ENCODE peak calls at places on chromosome 15, in nine cellular contexts. L is body of pancreas, W is breast epithelium, M is esophagus squamous epithelium, D is uterus, R is thyroid gland, I is transverse colon, T is ovary, H is A549. V is an unnamed sample. For H3K4me1, the result is how much of the 10 kb centered on the place peaks cover.

GRCh38 chr15:90871716-90872480 is 3.5 kb downstream of the FURIN start:
- DNase-seq in H (no peak), R (peak), T (peak), L (peak), D (no peak), W (no peak), M (no peak), I (peak), V (no peak)

GRCh38 chr15:31396881-31397560 is 70.4 kb downstream of the KLF13 start:
- DNase-seq in L (peak), I (peak), T (peak), H (peak), R (peak), M (peak), W (peak), D (peak), V (peak)

GRCh38 chr15:70902105-70902504 is 9.5 kb downstream of the LRRC49 start:
- DNase-seq in T (no peak), W (no peak), D (no peak), R (no peak), L (no peak), I (peak), M (no peak), H (peak), V (no peak)

GRCh38 chr15:100043069-100043641 is 298.6 kb downstream of the ADAMTS17 start:
- DNase-seq in D (no peak), I (no peak), L (peak), R (no peak), T (peak), M (no peak), W (peak), H (peak), V (peak)

GRCh38 chr15:38041576-38041975 is 107.1 kb downstream of the TMCO5A start:
- DNase-seq in I (no peak), M (no peak), L (no peak), W (no peak), D (no peak), T (no peak), R (no peak), H (no peak), V (peak)

GRCh38 chr15:73287019-73287418 is 81.7 kb downstream of the HCN4 start:
- DNase-seq in L (no peak), D (no peak), H (no peak), I (no peak), R (no peak), M (no peak), T (no peak), W (no peak), V (no peak)

GRCh38 chr15:71115567-71116351 is 488 bp downstream of the THSD4 start:
- DNase-seq in W (peak), R (peak), D (peak), M (no peak), T (peak), I (peak), H (peak), L (peak), V (peak)

GRCh38 chr15:71440479-71441071 is 325.3 kb downstream of the THSD4 start:
- DNase-seq in T (no peak), L (no peak), M (no peak), H (peak), R (no peak), D (no peak), I (no peak), W (no peak), V (no peak)

GRCh38 chr15:96344706-96345559 is 14.4 kb downstream of the NR2F2 start:
- DNase-seq in R (no peak), H (no peak), T (peak), D (no peak), M (no peak), W (no peak), L (no peak), I (no peak), V (no peak)

GRCh38 chr15:32119694-32120330 is 89.5 kb downstream of the CHRNA7 start:
- DNase-seq in L (no peak), M (no peak), W (no peak), H (no peak), R (no peak), I (no peak), T (no peak), D (no peak), V (no peak)

GRCh38 chr15:66004618-66005262 is 135.4 kb downstream of the RAB11A start:
- DNase-seq in T (peak), H (peak), L (peak), R (peak), M (no peak), I (no peak), W (no peak), D (no peak), V (no peak)

GRCh38 chr15:45802140-45802539 is 167.3 kb downstream of the SQOR start:
- DNase-seq in R (no peak), D (no peak), T (no peak), I (peak), H (peak), M (no peak), W (no peak), L (no peak), V (peak)

GRCh38 chr15:37765809-37766208 is 168.6 kb upstream of the TMCO5A start:
- DNase-seq in L (peak), I (peak), W (no peak), D (no peak), M (no peak), T (no peak), R (no peak), H (no peak), V (no peak)

GRCh38 chr15:79970921-79971434 is at the start of gene BCL2A1:
- DNase-seq in T (no peak), R (no peak), H (peak), I (peak), D (no peak), W (no peak), L (peak), M (peak), V (no peak)

GRCh38 chr15:29952245-29952644 is 130.0 kb upstream of the TJP1 start:
- DNase-seq in I (no peak), T (no peak), W (no peak), M (no peak), H (no peak), D (no peak), L (no peak), R (peak), V (no peak)

GRCh38 chr15:64501396-64501716 is 41.0 kb downstream of the ZNF609 start:
- DNase-seq in R (no peak), I (no peak), L (no peak), M (no peak), D (no peak), T (no peak), W (no peak), H (no peak), V (no peak)

GRCh38 chr15:87949934-87950298 is 306.6 kb downstream of the NTRK3 start:
- DNase-seq in R (no peak), D (no peak), I (no peak), T (no peak), M (no peak), H (no peak), W (peak), L (peak), V (no peak)

GRCh38 chr15:39896837-39897236 is 23.2 kb downstream of the GPR176 start:
- DNase-seq in R (no peak), T (no peak), I (no peak), H (no peak), M (no peak), W (no peak), D (no peak), L (no peak), V (no peak)

GRCh38 chr15:55033574-55033973 is 163.2 kb downstream of the RSL24D1 start:
- DNase-seq in T (no peak), D (no peak), L (no peak), H (no peak), M (no peak), I (no peak), W (no peak), R (no peak), V (no peak)

GRCh38 chr15:90202929-90203328 is 1.8 kb downstream of the SEMA4B start:
- DNase-seq in I (no peak), R (no peak), T (no peak), W (no peak), H (no peak), M (no peak), D (no peak), L (no peak), V (no peak)

GRCh38 chr15:98547741-98548166 is 100.6 kb upstream of the IGF1R start:
- DNase-seq in R (peak), I (peak), T (no peak), L (no peak), W (no peak), M (no peak), D (peak), H (no peak), V (no peak)

GRCh38 chr15:79257454-79257853 is 25.1 kb upstream of the ANKRD34C start:
- DNase-seq in H (peak), M (no peak), I (no peak), R (no peak), T (no peak), D (no peak), L (no peak), W (no peak), V (no peak)

GRCh38 chr15:40398413-40398873 is 7.2 kb upstream of the IVD start:
- DNase-seq in R (no peak), D (no peak), I (peak), W (no peak), M (no peak), H (no peak), L (peak), T (no peak), V (no peak)

GRCh38 chr15:37148714-37149113 is 48.4 kb upstream of the MEIS2 start:
- DNase-seq in T (no peak), W (no peak), R (no peak), M (no peak), H (no peak), D (no peak), I (no peak), L (no peak), V (no peak)

GRCh38 chr15:49428392-49429095 is 5.5 kb downstream of the FGF7 start:
- DNase-seq in D (no peak), L (no peak), M (no peak), I (no peak), H (no peak), W (no peak), R (no peak), T (no peak), V (no peak)

GRCh38 chr15:48992545-48992944 is 28.8 kb upstream of the SHC4 start:
- DNase-seq in W (no peak), L (no peak), M (no peak), T (no peak), I (no peak), D (no peak), H (no peak), R (no peak), V (no peak)

GRCh38 chr15:84099181-84099580 is 136.4 kb upstream of the GOLGA6L4 start:
- DNase-seq in I (peak), R (peak), M (no peak), D (no peak), H (no peak), L (peak), W (no peak), T (no peak), V (no peak)

GRCh38 chr15:72491768-72492167 is 17.6 kb downstream of the ARIH1 start:
- DNase-seq in M (no peak), I (no peak), L (no peak), T (no peak), H (peak), W (no peak), R (no peak), D (no peak), V (no peak)

GRCh38 chr15:70852501-70853269 is 1.3 kb downstream of the LARP6 start:
- DNase-seq in I (no peak), D (no peak), R (peak), H (no peak), M (no peak), T (no peak), W (no peak), L (no peak), V (no peak)

GRCh38 chr15:101541501-101542292 is 52.2 kb upstream of the PCSK6 start:
- DNase-seq in R (no peak), T (no peak), H (no peak), W (no peak), L (no peak), M (no peak), D (no peak), I (no peak), V (no peak)

GRCh38 chr15:67175643-67176071 is 78.8 kb downstream of the AAGAB start:
- DNase-seq in T (peak), W (no peak), I (peak), H (no peak), M (no peak), R (peak), D (no peak), L (peak), V (peak)

GRCh38 chr15:50109086-50109987 is 9.7 kb downstream of the ATP8B4 start:
- DNase-seq in R (peak), H (peak), M (no peak), T (no peak), D (no peak), I (no peak), L (no peak), W (no peak), V (peak)

GRCh38 chr15:91356083-91356482 is 256.0 kb downstream of the SV2B start:
- DNase-seq in W (no peak), R (no peak), L (no peak), M (no peak), H (no peak), D (no peak), I (peak), T (no peak), V (no peak)

GRCh38 chr15:56174649-56175048 is 69.0 kb downstream of the RFX7 start:
- DNase-seq in W (no peak), R (no peak), T (no peak), H (no peak), I (no peak), L (no peak), D (no peak), M (no peak), V (no peak)

GRCh38 chr15:62027916-62028315 is 32.3 kb downstream of the VPS13C start:
- DNase-seq in I (no peak), M (no peak), R (no peak), T (no peak), D (no peak), L (no peak), W (no peak), H (no peak), V (no peak)

GRCh38 chr15:62026707-62027565 is 33.3 kb downstream of the VPS13C start:
- DNase-seq in W (no peak), H (no peak), L (no peak), D (no peak), I (no peak), M (no peak), R (no peak), T (no peak), V (no peak)

GRCh38 chr15:62020576-62021160 is 39.6 kb downstream of the VPS13C start:
- DNase-seq in M (no peak), H (no peak), D (no peak), I (no peak), W (no peak), T (no peak), R (no peak), L (no peak), V (no peak)

DNA sequence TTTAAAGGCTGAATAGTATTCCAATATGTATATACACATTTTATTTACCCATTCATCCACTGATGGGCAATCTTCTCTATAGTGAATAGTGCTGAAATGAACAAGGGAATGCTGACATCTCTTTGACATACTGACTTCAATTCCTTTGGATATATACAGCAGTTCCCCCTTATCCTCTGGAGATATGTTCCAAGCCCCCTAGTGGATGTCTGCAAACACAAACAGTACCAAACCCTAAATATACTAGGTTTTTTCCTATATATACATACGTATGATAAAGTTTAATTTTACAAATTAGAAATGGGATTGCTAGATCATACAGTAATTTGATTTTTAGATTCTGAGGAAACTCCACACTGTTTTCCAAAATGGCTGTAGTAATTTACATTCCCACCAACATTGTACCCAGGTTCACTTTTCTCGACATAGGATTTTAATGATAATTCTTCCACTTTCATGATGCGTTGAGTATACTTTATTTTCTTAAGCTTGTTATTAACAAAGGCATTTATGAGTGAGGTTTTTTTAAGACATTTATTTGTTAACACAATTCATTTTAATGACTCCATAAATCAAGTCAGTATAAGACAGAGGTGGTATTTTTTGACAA is 38.2 kb downstream of the VPS13C start:
- DNase-seq in M (no peak), H (peak), L (no peak), I (no peak), R (no peak), D (no peak), W (no peak), T (no peak), V (no peak)
- H3K4me3 ChIP-seq in M (no peak), H (no peak), L (no peak), I (no peak), R (no peak), D (no peak), W (no peak), T (no peak), V (no peak)

GRCh38 chr15:60346653-60347052 is 51.1 kb downstream of the ANXA2 start:
- DNase-seq in L (no peak), H (no peak), I (no peak), D (no peak), M (no peak), W (no peak), R (no peak), T (no peak), V (no peak)
- TF ChIP-seq POLR2A in L (no peak), H (no peak), I (no peak), D (no peak), M (no peak), W (no peak), R (no peak), T (no peak), V (no peak)

GRCh38 chr15:43772624-43773023 is 4.1 kb downstream of the ELL3 start:
- DNase-seq in L (no peak), R (no peak), M (no peak), I (no peak), H (no peak), W (no peak), D (no peak), T (no peak), V (no peak)

GRCh38 chr15:43769584-43770228 is 7.1 kb downstream of the ELL3 start:
- DNase-seq in H (peak), D (no peak), T (no peak), R (peak), L (peak), W (no peak), I (peak), M (no peak), V (no peak)

GRCh38 chr15:43775411-43775965 is 1.3 kb downstream of the ELL3 start:
- DNase-seq in I (peak), L (peak), T (peak), D (peak), R (peak), M (no peak), H (peak), W (peak), V (peak)

GRCh38 chr15:43774062-43774461 is 2.7 kb downstream of the ELL3 start:
- DNase-seq in D (no peak), R (no peak), L (no peak), H (no peak), W (no peak), M (no peak), T (no peak), I (no peak), V (no peak)

GRCh38 chr15:43771816-43772215 is 5.0 kb downstream of the ELL3 start:
- DNase-seq in T (no peak), W (no peak), H (no peak), M (no peak), R (no peak), L (no peak), D (no peak), I (no peak), V (no peak)
- H3K4me1 ChIP-seq in T (under half), W (under half), H (under half), M (under half), R (under half), L (under half), D (under half), I (under half), V (under half)

GRCh38 chr15:26892119-26892518 is 25.3 kb downstream of the GABRA5 start:
- DNase-seq in M (no peak), R (no peak), L (no peak), D (no peak), I (no peak), T (no peak), H (no peak), W (no peak), V (no peak)
- H3K4me3 ChIP-seq in M (peak), R (no peak), L (no peak), D (no peak), I (no peak), T (no peak), H (no peak), W (peak), V (peak)

DNA sequence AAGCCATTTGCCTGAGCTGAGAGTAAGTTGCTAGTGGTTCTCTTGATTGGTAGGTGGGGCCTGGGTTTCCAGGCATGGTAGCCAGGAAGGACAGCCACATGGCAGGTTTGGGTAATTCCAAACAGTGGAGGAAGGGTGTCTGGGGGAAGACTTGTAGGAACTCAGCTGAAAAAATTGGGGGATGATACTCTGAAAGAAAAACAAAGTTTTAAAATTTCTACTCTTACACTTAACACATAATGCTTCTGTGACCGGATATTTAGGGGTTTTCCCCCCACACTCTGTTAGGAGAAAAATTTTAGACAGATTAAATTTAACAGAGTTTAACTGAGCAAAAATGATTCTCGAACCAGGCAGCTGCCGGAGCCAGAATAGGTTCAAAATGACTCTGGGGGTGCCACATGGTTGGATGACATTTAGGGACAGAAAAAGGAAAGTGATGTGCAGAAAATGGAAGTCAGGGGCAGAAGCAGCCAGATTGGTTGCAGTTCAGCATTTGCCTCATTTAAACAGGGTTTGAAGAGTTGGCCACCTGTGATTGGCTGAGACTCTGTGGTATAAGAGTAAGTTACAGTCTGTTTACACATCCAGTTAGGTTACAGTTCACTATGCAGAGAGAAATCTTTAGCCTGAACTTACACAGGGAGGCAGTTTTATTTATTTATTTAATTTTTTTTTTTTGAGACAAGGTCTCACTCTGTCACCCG is 8.1 kb downstream of the B2M start:
- DNase-seq in M (no peak), L (no peak), T (no peak), I (no peak), W (no peak), H (no peak), D (no peak), R (no peak), V (no peak)
- TF ChIP-seq POLR2A in M (no peak), L (no peak), T (no peak), I (peak), W (no peak), H (no peak), D (no peak), R (no peak), V (no peak)

GRCh38 chr15:77017761-77018720 is 23.1 kb downstream of the PSTPIP1 start:
- DNase-seq in D (no peak), L (no peak), H (no peak), R (no peak), W (no peak), M (no peak), I (no peak), T (no peak), V (no peak)
- H3K4me1 ChIP-seq in D (under half), L (under half), H (under half), R (under half), W (under half), M (under half), I (under half), T (under half), V (under half)

DNA sequence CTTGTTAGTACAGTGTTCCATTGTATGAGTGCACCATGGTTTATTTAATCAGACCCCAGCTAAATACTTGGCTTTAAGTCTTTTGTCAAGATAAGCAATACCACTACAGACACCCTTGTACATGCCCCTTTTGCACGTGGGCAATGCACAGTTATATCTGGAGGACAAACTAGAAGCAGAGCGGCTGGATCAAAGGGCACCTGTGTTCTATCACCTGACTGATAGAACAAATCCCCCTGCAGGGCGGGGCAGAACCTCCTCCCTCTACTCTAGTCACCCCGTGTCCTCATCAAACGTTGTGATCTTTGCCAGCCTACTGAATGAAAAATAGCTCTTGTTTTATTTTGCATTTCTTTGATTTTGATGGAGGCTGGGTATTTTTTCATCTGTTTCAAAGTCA is 314.9 kb downstream of the TLE3 start:
- DNase-seq in I (no peak), H (no peak), M (no peak), W (no peak), T (no peak), D (no peak), R (no peak), L (no peak), V (no peak)
- H3K4me3 ChIP-seq in I (no peak), H (no peak), M (no peak), W (no peak), T (no peak), D (no peak), R (no peak), L (no peak), V (no peak)

V was measured in prostate gland.